ENCODE peak calls at places on chromosome 22, in six cellular contexts. F is CD8-positive, alpha-beta T cell; T is activated gamma-delta T cell treated with anti-CD3 and anti-CD28 coated beads, Interleukin-2, amount 50 U/mL, for 16 hours; I is mammary epithelial cell; A is NCI-H1105 treated with DMSO at 0.1 percent for 48 hours; K is stimulated activated effector memory CD8-positive, alpha-beta T cell treated with anti-CD3 and anti-CD28 coated beads, Interleukin-12 subunit alpha, Interleukin-12 subunit beta, amount 100 ng/mL, for 72 hours. J is an unnamed sample.

GRCh38 chr22:49751318-49751967 is 76.2 kb downstream of the BRD1 start:
- DNase-seq in F (no peak), T (no peak), I (no peak), A (no peak), K (no peak), J (no peak)

GRCh38 chr22:21447694-21448402 is 19.3 kb upstream of the TMEM191C start:
- DNase-seq in F (no peak), T (no peak), I (no peak), A (no peak), K (no peak), J (no peak)

GRCh38 chr22:30250713-30251267 is 4.2 kb upstream of the LIF start:
- DNase-seq in F (no peak), T (no peak), I (peak; percentile 90), A (no peak), K (no peak), J (no peak)

GRCh38 chr22:44218071-44218470 is 37.3 kb downstream of the PARVG start:
- DNase-seq in F (no peak), T (no peak), I (no peak), A (no peak), K (no peak), J (no peak)

GRCh38 chr22:17808688-17809403 is 34.6 kb upstream of the BID start:
- DNase-seq in F (no peak), T (no peak), I (no peak), A (no peak), K (no peak), J (no peak)

GRCh38 chr22:24510694-24511625 is 15.8 kb downstream of the UPB1 start:
- DNase-seq in F (no peak), T (no peak), I (peak; percentile 16), A (no peak), K (no peak), J (no peak)

GRCh38 chr22:40215266-40215665 is 37.5 kb downstream of the TNRC6B start:
- DNase-seq in F (no peak), T (no peak), I (no peak), A (no peak), K (no peak), J (no peak)

GRCh38 chr22:32522237-32522636 is 47.6 kb downstream of the FBXO7 start:
- DNase-seq in F (no peak), T (no peak), I (no peak), A (no peak), K (no peak), J (no peak)

GRCh38 chr22:22318723-22319465 is 74.3 kb downstream of the VPREB1 start:
- DNase-seq in F (no peak), T (no peak), I (no peak), A (no peak), K (no peak), J (no peak)

GRCh38 chr22:35215993-35216392 is 41.3 kb upstream of the HMGXB4 start:
- DNase-seq in F (no peak), T (no peak), I (no peak), A (no peak), K (no peak), J (no peak)

GRCh38 chr22:45008853-45009751 is 703 bp downstream of the PHF21B start:
- DNase-seq in F (no peak), T (no peak), I (peak; percentile 33), A (peak; percentile 38), K (no peak), J (no peak)

GRCh38 chr22:48926663-48927062 is 901.0 kb downstream of the BRD1 start:
- DNase-seq in F (no peak), T (no peak), I (no peak), A (no peak), K (no peak), J (no peak)

GRCh38 chr22:33650244-33650643 is 270.0 kb downstream of the LARGE1 start:
- DNase-seq in F (no peak), T (no peak), I (no peak), A (no peak), K (no peak), J (no peak)

GRCh38 chr22:47474464-47474863 is 712.0 kb downstream of the TBC1D22A start:
- DNase-seq in F (no peak), T (no peak), I (no peak), A (no peak), K (no peak), J (no peak)

J was measured in activated B cell treated with CpG ODN at 0.5 μM for 24 hours.